ENCODE peak calls at places on chromosomes 1 and 21, in nine cellular contexts. K is mammary epithelial cell; W is C1 segment of cervical spinal cord; J is activated CD8-positive, alpha-beta memory T cell treated with anti-CD3 and anti-CD28 coated beads for 48 hours; G is T47D; F is body of pancreas; I is kidney epithelial cell; O is EH; C is HTR-8/SVneo. A is an unnamed sample.
A peak's percentile ranks its signal among the peaks of the same experiment; 100 is the strongest.

GRCh38 chr21:37145635-37146111 is 72.6 kb downstream of the TTC3 start:
- DNase-seq in G (no peak), F (no peak), K (peak; percentile 88), C (no peak), J (no peak), W (no peak), O (peak; percentile 43), I (peak; percentile 18), A (no peak)

GRCh38 chr21:44818636-44819011 is 762 bp upstream of the SUMO3 start:
- DNase-seq in J (no peak), C (no peak), F (no peak), K (no peak), I (no peak), O (no peak), G (no peak), W (peak; percentile 17), A (no peak)

GRCh38 chr1:247274857-247275256 is 19.0 kb downstream of the VN1R5 start:
- DNase-seq in I (no peak), K (no peak), F (no peak), G (no peak), C (no peak), W (no peak), O (no peak), J (no peak), A (no peak)

GRCh38 chr1:232166942-232167341 is 463.0 kb downstream of the SIPA1L2 start:
- DNase-seq in F (no peak), J (no peak), I (no peak), O (no peak), K (no peak), W (no peak), G (no peak), C (no peak), A (no peak)

GRCh38 chr1:42418516-42418915 is 37.3 kb downstream of the ZMYND12 start:
- DNase-seq in G (no peak), F (no peak), C (no peak), J (no peak), W (no peak), O (no peak), I (no peak), K (no peak), A (no peak)

GRCh38 chr1:92168657-92169056 is 49.1 kb upstream of the C1orf146 start:
- DNase-seq in F (no peak), I (no peak), C (no peak), J (no peak), W (peak; percentile 93), K (no peak), G (no peak), O (no peak), A (peak; percentile 31)

GRCh38 chr1:229147086-229147485 is 123.8 kb upstream of the RAB4A start:
- DNase-seq in W (no peak), C (no peak), F (no peak), G (no peak), I (no peak), J (no peak), O (no peak), K (peak; percentile 41), A (no peak)

GRCh38 chr1:48701445-48701844 is 75.2 kb downstream of the BEND5 start:
- DNase-seq in W (no peak), J (no peak), O (no peak), I (no peak), C (no peak), K (no peak), F (no peak), G (no peak), A (no peak)

GRCh38 chr21:43359081-43359822 is 67.7 kb downstream of the SIK1 start:
- DNase-seq in I (no peak), J (no peak), F (no peak), G (no peak), C (no peak), W (no peak), K (no peak), O (no peak), A (no peak)

GRCh38 chr1:154145986-154146385 is 8.9 kb downstream of the NUP210L start:
- DNase-seq in J (no peak), C (no peak), W (no peak), G (no peak), O (no peak), F (no peak), K (no peak), I (no peak), A (no peak)

GRCh38 chr1:64302194-64302593 is 98.8 kb downstream of the UBE2U start:
- DNase-seq in W (no peak), O (no peak), K (no peak), J (no peak), G (no peak), F (no peak), C (no peak), I (no peak), A (no peak)

GRCh38 chr1:3657578-3658230 is 5.4 kb downstream of the TP73 start:
- DNase-seq in W (no peak), G (no peak), C (no peak), K (no peak), O (no peak), I (no peak), F (peak; percentile 11), J (no peak), A (no peak)